ENCODE peak calls at places on chromosome 2, in five cellular contexts. A is H9, X is tibial artery, R is endothelial cell, Q is progenitor cell of endocrine pancreas. D is an unnamed sample.

GRCh38 chr2:190984595-190984994 is 29.4 kb downstream of the STAT1 start:
- DNase-seq in A (no peak), X (no peak), R (no peak), Q (no peak), D (no peak)

GRCh38 chr2:241724975-241725870 is 9.2 kb upstream of the D2HGDH start:
- DNase-seq in A (no peak), X (no peak), R (no peak), Q (no peak), D (no peak)

GRCh38 chr2:54432181-54433020 is 23.7 kb upstream of the SPTBN1 start:
- DNase-seq in A (no peak), X (no peak), R (no peak), Q (no peak), D (no peak)

GRCh38 chr2:227160164-227160563 is 3.8 kb downstream of the COL4A4 start:
- DNase-seq in A (no peak), X (no peak), R (no peak), Q (no peak), D (no peak)

GRCh38 chr2:124867247-124867646 is 842.2 kb downstream of the CNTNAP5 start:
- DNase-seq in A (no peak), X (no peak), R (no peak), Q (no peak), D (no peak)

GRCh38 chr2:233439191-233439590 is 84.9 kb downstream of the DGKD start:
- DNase-seq in A (no peak), X (peak; percentile 50), R (no peak), Q (no peak), D (no peak)

GRCh38 chr2:108805782-108806181 is 19.2 kb downstream of the CCDC138 start:
- DNase-seq in A (no peak), X (no peak), R (no peak), Q (no peak), D (no peak)

GRCh38 chr2:9392895-9393757 is 30.2 kb downstream of the ITGB1BP1 start:
- DNase-seq in A (peak; percentile 62), X (no peak), R (peak; percentile 35), Q (no peak), D (no peak)

GRCh38 chr2:25234756-25235155 is 66.4 kb upstream of the POMC start:
- DNase-seq in A (no peak), X (no peak), R (no peak), Q (no peak), D (no peak)

GRCh38 chr2:127108090-127108523 is 1.2 kb upstream of the BIN1 start:
- DNase-seq in A (peak; percentile 31), X (no peak), R (no peak), Q (no peak), D (peak; percentile 6)

GRCh38 chr2:9780368-9781130 is 62.7 kb upstream of the TAF1B start:
- DNase-seq in A (no peak), X (no peak), R (no peak), Q (no peak), D (no peak)

GRCh38 chr2:151361674-151362380 is 4.4 kb downstream of the TNFAIP6 start:
- DNase-seq in A (no peak), X (no peak), R (no peak), Q (no peak), D (no peak)

GRCh38 chr2:238841542-238842181 is 6.2 kb upstream of the TWIST2 start:
- DNase-seq in A (no peak), X (no peak), R (no peak), Q (no peak), D (no peak)

GRCh38 chr2:197088694-197089093 is 162.2 kb upstream of the PGAP1 start:
- DNase-seq in A (no peak), X (no peak), R (no peak), Q (no peak), D (no peak)

GRCh38 chr2:71609441-71609840 is 156.1 kb downstream of the DYSF start:
- DNase-seq in A (no peak), X (no peak), R (peak; percentile 2), Q (no peak), D (no peak)

GRCh38 chr2:176325732-176326131 is 56.5 kb downstream of the MTX2 start:
- DNase-seq in A (peak; percentile 76), X (no peak), R (peak; percentile 8), Q (no peak), D (no peak)

GRCh38 chr2:23595601-23596251 is 210.7 kb downstream of the KLHL29 start:
- DNase-seq in A (no peak), X (no peak), R (peak; percentile 25), Q (no peak), D (no peak)

GRCh38 chr2:95530734-95531133 is 46.2 kb upstream of the TRIM43B start:
- DNase-seq in A (no peak), X (no peak), R (no peak), Q (no peak), D (no peak)

GRCh38 chr2:16184341-16184890 is 244.1 kb downstream of the MYCN start:
- DNase-seq in A (no peak), X (no peak), R (no peak), Q (no peak), D (no peak)

GRCh38 chr2:233247744-233248143 is 3.7 kb upstream of the ATG16L1 start:
- DNase-seq in A (no peak), X (no peak), R (no peak), Q (no peak), D (no peak)

GRCh38 chr2:29361255-29361654 is 246.0 kb downstream of the CLIP4 start:
- DNase-seq in A (no peak), X (no peak), R (no peak), Q (no peak), D (no peak)

GRCh38 chr2:232854082-232854481 is 16.0 kb upstream of the SNORC start:
- DNase-seq in A (no peak), X (no peak), R (no peak), Q (no peak), D (no peak)

DNA sequence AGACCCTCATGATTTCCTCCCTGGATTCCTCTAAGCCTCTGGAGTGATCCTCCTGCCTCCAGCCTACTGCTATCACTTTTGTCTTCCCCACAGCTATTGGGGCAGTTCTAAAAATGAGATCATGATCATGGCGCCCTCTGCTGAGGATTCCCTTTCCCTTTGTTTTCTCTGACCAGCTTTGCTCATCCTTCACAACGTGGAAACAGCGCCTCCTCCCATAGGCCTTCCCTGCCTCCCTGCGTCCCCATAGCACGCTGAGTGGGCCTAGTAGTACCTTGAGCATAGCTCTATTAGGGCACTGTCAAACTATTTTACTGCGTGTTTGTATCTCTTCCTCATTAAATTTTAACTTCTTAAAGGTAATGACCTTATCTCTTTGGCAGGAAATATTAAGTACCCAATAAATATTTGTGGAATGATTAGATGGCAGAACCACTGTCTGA is 207.0 kb upstream of the FANCL start:
- DNase-seq in A (peak; percentile 92), X (no peak), R (peak; percentile 73), Q (peak; percentile 11), D (peak; percentile 48)
- TF ChIP-seq CTCF in A (peak; percentile 81), X (no peak), R (no peak), Q (peak; percentile 44), D (peak; percentile 23)

DNA sequence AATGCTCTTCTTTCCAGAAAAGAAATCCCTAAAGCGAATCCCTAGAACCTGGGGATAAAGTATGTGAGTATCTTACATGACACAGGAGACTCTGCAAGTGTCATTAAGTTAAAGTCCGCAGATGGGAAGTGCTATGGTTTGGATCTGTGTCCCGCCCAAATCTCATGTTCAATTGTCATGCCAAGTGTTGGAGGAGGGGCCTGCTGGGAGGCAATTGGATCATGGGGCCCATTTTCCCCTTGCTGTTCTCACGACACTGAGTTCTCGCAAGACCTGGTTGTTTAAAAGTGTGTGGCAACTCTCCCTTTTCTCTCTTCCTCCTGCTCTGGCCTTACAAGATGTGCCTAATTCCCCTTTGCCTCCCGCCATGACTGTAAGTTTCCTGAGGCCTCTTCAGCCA is 207.8 kb downstream of the MYT1L start:
- DNase-seq in A (peak; percentile 47), X (no peak), R (no peak), Q (no peak), D (no peak)
- TF ChIP-seq CTCF in A (no peak), X (no peak), R (no peak), Q (no peak), D (no peak)

GRCh38 chr2:101252408-101253012 is at the start of gene CNOT11:
- DNase-seq in A (peak; percentile 99), X (peak; percentile 99), R (peak; percentile 99), Q (peak; percentile 99), D (peak; percentile 99)
- TF ChIP-seq CTCF in A (no peak), X (peak; percentile 14), R (no peak), Q (no peak), D (no peak)

GRCh38 chr2:119006441-119006840 is 64.4 kb downstream of the MARCO start:
- DNase-seq in A (no peak), X (no peak), R (no peak), Q (no peak), D (peak; percentile 31)

GRCh38 chr2:119010336-119010735 is 68.3 kb downstream of the MARCO start:
- DNase-seq in A (peak; percentile 8), X (no peak), R (peak; percentile 1), Q (no peak), D (no peak)

GRCh38 chr2:119009110-119009509 is 67.1 kb downstream of the MARCO start:
- DNase-seq in A (peak; percentile 11), X (no peak), R (peak; percentile 1), Q (no peak), D (no peak)

GRCh38 chr2:119005565-119005964 is 63.6 kb downstream of the MARCO start:
- DNase-seq in A (no peak), X (no peak), R (no peak), Q (no peak), D (no peak)

GRCh38 chr2:119008108-119008507 is 66.1 kb downstream of the MARCO start:
- DNase-seq in A (no peak), X (no peak), R (no peak), Q (no peak), D (no peak)
- TF ChIP-seq CTCF in A (peak; percentile 44), X (no peak), R (no peak), Q (no peak), D (no peak)

GRCh38 chr2:113878743-113879142 is 11.1 kb upstream of the ACTR3 start:
- DNase-seq in A (no peak), X (no peak), R (no peak), Q (no peak), D (no peak)
- TF ChIP-seq CTCF in A (no peak), X (no peak), R (no peak), Q (no peak), D (no peak)

D was measured in mesothelial cell of epicardium.